ENCODE peak calls at places on chromosomes 3 and 15, in eight cellular contexts. A is upper lobe of left lung, S is endothelial cell of umbilical vein, F is spleen, D is HCT116, Q is sigmoid colon, J is breast epithelium, G is SK-N-MC. I is an unnamed sample.

GRCh38 chr3:122314467-122314866 is 10.6 kb upstream of the CSTA start:
- DNase-seq in D (no peak), A (no peak), F (no peak), J (no peak), S (no peak), Q (no peak), G (no peak), I (no peak)

GRCh38 chr15:90957105-90957790 is 2.6 kb downstream of the RCCD1 start:
- DNase-seq in G (no peak), J (no peak), A (peak), S (peak), Q (no peak), D (no peak), F (peak), I (no peak)

GRCh38 chr15:100097342-100097899 is 244.4 kb downstream of the ADAMTS17 start:
- DNase-seq in J (peak), Q (peak), G (no peak), F (no peak), D (no peak), A (peak), S (no peak), I (no peak)

GRCh38 chr3:197339841-197340520 is 41.6 kb upstream of the DLG1 start:
- DNase-seq in A (no peak), G (no peak), Q (no peak), J (no peak), D (no peak), F (no peak), S (no peak), I (no peak)

GRCh38 chr15:62454567-62455172 is 289.6 kb upstream of the C2CD4B start:
- DNase-seq in J (no peak), Q (peak), D (no peak), G (no peak), A (no peak), F (no peak), S (no peak), I (no peak)

GRCh38 chr3:63900459-63900858 is 11.7 kb downstream of the SCAANT1 start:
- DNase-seq in Q (no peak), S (peak), J (no peak), G (peak), D (no peak), F (no peak), A (no peak), I (no peak)

GRCh38 chr3:39671600-39671999 is 137.8 kb upstream of the MYRIP start:
- DNase-seq in S (no peak), Q (no peak), J (no peak), G (no peak), F (no peak), A (no peak), D (no peak), I (no peak)

GRCh38 chr15:25455244-25455643 is 16.4 kb upstream of the UBE3A start:
- DNase-seq in A (no peak), Q (no peak), S (no peak), G (no peak), F (no peak), D (no peak), J (no peak), I (no peak)

GRCh38 chr15:40069178-40070165 is 30.5 kb upstream of the SRP14 start:
- DNase-seq in J (peak), G (no peak), Q (peak), D (peak), S (peak), F (peak), A (peak), I (peak)

GRCh38 chr3:98613616-98614015 is 20.2 kb upstream of the CPOX start:
- DNase-seq in G (no peak), J (no peak), D (no peak), F (no peak), Q (no peak), S (no peak), A (no peak), I (no peak)

GRCh38 chr3:183385698-183386590 is 42.5 kb downstream of the MCF2L2 start:
- DNase-seq in J (no peak), G (peak), S (peak), Q (no peak), F (no peak), A (no peak), D (peak), I (no peak)

GRCh38 chr3:158631986-158632385 is 12.3 kb upstream of the GFM1 start:
- DNase-seq in D (no peak), A (no peak), Q (no peak), F (no peak), G (no peak), J (no peak), S (no peak), I (no peak)

GRCh38 chr3:196323723-196324122 is 5.7 kb upstream of the DYNLT2B start:
- DNase-seq in Q (no peak), F (no peak), S (no peak), G (no peak), D (no peak), A (no peak), J (no peak), I (no peak)

GRCh38 chr3:161558256-161558655 is 61.6 kb downstream of the OTOL1 start:
- DNase-seq in D (no peak), F (no peak), J (no peak), A (no peak), G (no peak), S (no peak), Q (no peak), I (no peak)

GRCh38 chr3:73745429-73746247 is 120.9 kb upstream of the PDZRN3 start:
- DNase-seq in F (no peak), D (no peak), A (no peak), Q (no peak), G (no peak), S (no peak), J (no peak), I (no peak)

DNA sequence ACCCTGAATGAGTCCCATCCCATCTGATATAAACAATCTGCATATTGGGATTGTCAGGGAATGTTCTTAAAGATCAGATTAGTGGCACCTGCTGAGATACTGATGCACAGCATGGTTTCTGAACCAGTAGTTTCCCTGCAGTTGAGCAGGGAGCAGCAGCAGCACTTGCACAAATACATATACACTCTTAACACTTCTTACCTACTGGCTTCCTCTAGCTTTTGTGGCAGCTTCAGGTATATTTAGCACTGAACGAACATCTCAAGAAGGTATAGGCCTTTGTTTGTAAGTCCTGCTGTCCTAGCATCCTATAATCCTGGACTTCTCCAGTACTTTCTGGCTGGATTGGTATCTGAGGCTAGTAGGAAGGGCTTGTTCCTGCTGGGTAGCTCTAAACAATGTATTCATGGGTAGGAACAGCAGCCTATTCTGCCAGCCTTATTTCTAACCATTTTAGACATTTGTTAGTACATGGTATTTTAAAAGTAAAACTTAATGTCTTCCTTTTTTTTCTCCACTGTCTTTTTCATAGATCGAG is 4.5 kb downstream of the B2M start:
- DNase-seq in J (no peak), F (no peak), G (no peak), S (no peak), Q (no peak), A (no peak), D (no peak), I (no peak)
- H3K4me3 ChIP-seq in J (no peak), F (no peak), G (no peak), S (no peak), Q (no peak), A (no peak), D (no peak), I (no peak)

DNA sequence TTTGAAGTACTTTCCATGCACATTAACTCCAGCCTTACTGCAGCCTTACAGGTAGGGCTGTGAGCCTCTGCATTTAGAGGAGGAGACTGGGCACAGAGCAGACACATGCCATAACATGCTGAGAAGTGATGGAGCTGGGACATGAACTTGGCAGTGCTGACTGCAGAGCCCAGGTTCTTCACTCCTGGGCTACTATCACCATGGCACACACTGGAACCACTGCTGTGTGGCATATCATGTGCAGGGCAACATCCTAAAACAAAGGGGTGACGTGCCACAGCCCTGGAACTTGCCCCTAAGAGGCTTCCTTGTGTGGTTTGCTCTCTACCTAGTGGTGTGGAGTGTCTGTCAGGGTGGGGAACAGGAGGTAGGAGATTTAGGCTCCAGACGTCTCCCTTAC is 25.4 kb downstream of the EHD4 start:
- DNase-seq in J (peak), Q (no peak), A (no peak), S (no peak), G (no peak), D (no peak), F (no peak), I (no peak)
- TF ChIP-seq POLR2AphosphoS5 in J (no peak), Q (no peak), A (no peak), S (no peak), G (no peak), D (no peak), F (no peak), I (no peak)

DNA sequence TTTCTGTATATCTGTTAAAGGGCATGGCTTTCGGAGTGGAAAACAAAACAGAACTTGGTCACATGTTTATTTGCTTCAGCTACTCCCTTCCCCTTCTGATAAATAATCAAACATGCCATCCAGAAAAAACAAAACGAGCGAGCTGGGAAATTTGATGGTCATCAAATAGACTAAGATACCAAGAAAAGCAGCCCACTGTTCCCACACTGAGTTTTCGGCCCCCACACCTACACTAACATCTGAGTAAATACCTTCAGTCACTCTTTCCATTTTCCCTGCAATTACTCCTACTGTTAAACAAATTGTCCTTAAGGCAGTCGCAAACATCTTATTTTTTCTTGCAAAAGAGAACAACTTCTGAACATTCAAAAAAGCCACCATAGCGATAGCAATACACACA is 454.6 kb downstream of the FOXP1 start:
- DNase-seq in S (peak), J (no peak), D (no peak), Q (no peak), A (no peak), G (no peak), F (no peak), I (no peak)
- H3K4me3 ChIP-seq in S (peak), J (peak), D (no peak), Q (peak), A (peak), G (peak), F (peak), I (peak)

DNA sequence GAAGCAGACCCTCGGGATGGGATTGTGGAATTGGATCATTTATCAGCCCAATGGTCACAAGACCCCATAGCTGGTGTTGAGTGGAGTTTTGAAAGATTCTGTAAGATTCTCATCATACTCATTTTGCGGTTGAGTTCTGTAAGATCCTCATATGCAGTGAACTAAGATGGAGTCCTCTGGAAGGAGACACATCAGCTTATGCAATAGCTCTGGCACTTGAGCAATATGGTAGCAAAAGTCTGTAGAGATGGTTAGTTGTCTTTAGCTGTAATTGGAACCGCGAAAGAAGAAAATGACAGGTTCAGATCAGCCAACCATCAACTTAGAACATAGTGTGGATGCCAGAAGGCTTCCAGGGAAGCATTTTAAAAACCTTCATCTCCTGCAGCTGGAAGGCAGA is 184.5 kb upstream of the TSC22D2 start:
- DNase-seq in Q (no peak), D (no peak), G (no peak), J (no peak), A (no peak), S (no peak), F (no peak), I (no peak)
- TF ChIP-seq POLR2AphosphoS5 in Q (no peak), D (no peak), G (no peak), J (no peak), A (no peak), S (no peak), F (no peak), I (no peak)

DNA sequence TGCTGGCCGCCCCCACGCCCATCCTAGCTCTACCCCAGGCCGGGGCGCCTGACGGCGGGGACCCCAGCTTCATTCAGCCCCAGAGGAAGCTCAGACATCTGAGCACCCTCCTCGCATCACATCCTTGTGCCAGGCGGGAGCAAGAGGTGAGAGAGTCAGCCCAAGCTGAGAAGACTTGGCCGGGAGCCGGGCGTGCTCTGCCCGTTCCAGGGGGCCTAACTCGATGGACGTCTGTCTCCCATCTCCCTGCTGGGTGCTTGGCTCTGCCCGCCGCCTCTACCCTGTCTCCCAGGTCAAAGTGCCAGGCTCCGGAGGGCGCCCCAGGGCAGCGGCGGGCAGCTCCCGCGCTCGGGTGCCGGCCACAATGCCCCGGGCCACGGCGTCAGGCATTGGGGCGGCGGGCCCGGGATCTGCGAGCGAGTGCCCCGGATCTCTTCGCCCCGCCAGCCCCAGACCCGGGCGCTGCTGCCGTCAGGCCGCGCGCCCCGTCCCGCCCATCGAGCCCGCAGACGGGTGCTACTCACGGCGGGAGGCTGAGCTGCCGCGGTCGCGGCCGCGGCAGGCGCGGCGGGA is 425 bp downstream of the DAPK2 start:
- DNase-seq in S (no peak), J (no peak), G (no peak), F (peak), Q (no peak), D (no peak), A (no peak), I (no peak)
- H3K4me3 ChIP-seq in S (no peak), J (peak), G (peak), F (peak), Q (peak), D (peak), A (peak), I (peak)

GRCh38 chr15:34754674-34755418 is at the start of gene GJD2:
- DNase-seq in G (no peak), A (peak), F (no peak), D (no peak), Q (no peak), S (no peak), J (no peak), I (no peak)

GRCh38 chr15:34755419-34755773 is 598 bp upstream of the GJD2 start:
- DNase-seq in F (no peak), J (no peak), A (no peak), S (no peak), D (no peak), Q (no peak), G (no peak), I (no peak)

GRCh38 chr15:34754171-34754580 is 622 bp downstream of the GJD2 start:
- DNase-seq in S (no peak), J (no peak), F (no peak), Q (no peak), A (peak), G (no peak), D (no peak), I (no peak)

GRCh38 chr15:34757262-34757661 is 2.5 kb upstream of the GJD2 start:
- DNase-seq in F (no peak), D (no peak), G (no peak), A (no peak), J (no peak), Q (no peak), S (no peak), I (no peak)

DNA sequence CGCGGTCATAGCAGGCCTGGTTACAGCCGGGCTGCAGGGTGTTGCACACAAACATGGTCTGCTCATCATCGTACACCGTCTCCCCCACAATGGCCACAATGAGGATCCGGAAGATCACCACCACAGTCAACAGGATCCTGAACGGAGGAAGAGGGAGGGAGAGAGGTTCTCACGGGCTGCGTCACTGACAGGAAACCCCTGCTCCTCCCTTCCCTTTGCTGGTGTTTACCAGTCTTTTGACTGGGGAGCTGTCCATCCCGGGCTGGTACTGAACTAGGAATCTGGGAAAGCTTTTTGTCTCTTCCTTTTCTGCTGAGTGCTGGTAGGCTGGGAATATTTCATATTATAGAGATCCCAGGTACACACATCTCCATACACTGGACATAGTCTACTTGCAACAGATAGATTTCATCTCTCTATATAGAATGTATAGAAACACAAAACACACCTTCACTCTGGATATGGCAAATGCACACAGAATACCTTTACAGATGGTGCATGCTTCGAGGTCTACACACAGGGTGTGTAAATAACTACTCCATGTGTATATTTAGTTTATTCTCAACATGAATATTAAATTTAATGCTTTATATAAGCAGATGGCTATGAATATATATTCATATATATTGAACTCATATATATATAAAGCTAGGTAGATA is 1.4 kb downstream of the GJD2 start:
- DNase-seq in J (no peak), Q (no peak), S (peak), G (peak), D (no peak), A (no peak), F (no peak), I (no peak)
- TF ChIP-seq POLR2AphosphoS5 in J (no peak), Q (no peak), S (no peak), G (no peak), D (no peak), A (no peak), F (no peak), I (no peak)

I was measured in esophagus muscularis mucosa.